ENCODE peak calls at places on chromosomes 1 and 21, in seven cellular contexts. Y is fibroblast of mammary gland, M is fibroblast of lung, V is foreskin fibroblast, R is lung, X is heart right ventricle, G is A549. L is an unnamed sample.

GRCh38 chr1:50605186-50605875 is 182.1 kb upstream of the DMRTA2 start:
- DNase-seq in X (no peak), Y (peak; percentile 48), R (no peak), G (peak; percentile 19), V (peak; percentile 68), M (peak; percentile 45), L (peak; percentile 59)

GRCh38 chr1:173562813-173563212 is 40.1 kb downstream of the SLC9C2 start:
- DNase-seq in G (no peak), X (no peak), V (no peak), M (no peak), R (no peak), Y (no peak), L (no peak)

GRCh38 chr21:38646213-38646837 is 148.0 kb upstream of the ERG start:
- DNase-seq in M (peak; percentile 17), Y (peak; percentile 87), G (no peak), V (peak; percentile 79), X (no peak), R (no peak), L (peak; percentile 28)

GRCh38 chr1:244022301-244022700 is 28.8 kb upstream of the ZBTB18 start:
- DNase-seq in M (peak; percentile 43), Y (peak; percentile 57), V (peak; percentile 88), R (no peak), G (no peak), X (no peak), L (peak; percentile 73)

GRCh38 chr1:154351363-154352068 is 26.2 kb downstream of the ATP8B2 start:
- DNase-seq in R (no peak), V (no peak), X (no peak), Y (no peak), G (no peak), M (no peak), L (no peak)

GRCh38 chr1:27137022-27137542 is 17.8 kb downstream of the SLC9A1 start:
- DNase-seq in Y (no peak), R (peak; percentile 69), G (no peak), V (no peak), X (peak; percentile 44), M (no peak), L (no peak)

GRCh38 chr1:178774263-178774662 is 49.2 kb downstream of the RALGPS2 start:
- DNase-seq in M (peak; percentile 61), R (no peak), X (no peak), G (no peak), V (peak; percentile 37), Y (peak; percentile 42), L (peak; percentile 61)

GRCh38 chr1:231663211-231663792 is 36.7 kb downstream of the DISC1 start:
- DNase-seq in R (no peak), X (no peak), G (no peak), M (peak; percentile 18), V (peak; percentile 53), Y (peak; percentile 30), L (peak; percentile 58)

GRCh38 chr1:154751690-154752089 is 118.4 kb downstream of the KCNN3 start:
- DNase-seq in X (no peak), M (peak; percentile 14), R (no peak), Y (peak; percentile 76), G (no peak), V (peak; percentile 20), L (peak; percentile 88)

GRCh38 chr21:31911138-31911907 is 38.5 kb downstream of the HUNK start:
- DNase-seq in M (no peak), G (no peak), Y (peak; percentile 49), X (no peak), V (peak; percentile 88), R (no peak), L (no peak)

GRCh38 chr1:35350872-35351271 is 82.4 kb downstream of the ZMYM4 start:
- DNase-seq in M (no peak), R (no peak), X (peak; percentile 12), Y (no peak), V (no peak), G (no peak), L (no peak)

GRCh38 chr1:31183927-31184554 is 55.6 kb downstream of the NKAIN1 start:
- DNase-seq in Y (peak; percentile 48), M (peak; percentile 52), G (peak; percentile 43), X (peak; percentile 34), V (peak; percentile 64), R (no peak), L (peak; percentile 49)

GRCh38 chr1:233327938-233328660 is 575 bp downstream of the MAP3K21 start:
- DNase-seq in V (peak; percentile 48), Y (no peak), M (no peak), X (no peak), G (no peak), R (no peak), L (no peak)

GRCh38 chr1:14817223-14818170 is 219.0 kb downstream of the KAZN start:
- DNase-seq in G (no peak), X (no peak), R (no peak), M (no peak), Y (no peak), V (peak; percentile 9), L (peak; percentile 26)

GRCh38 chr1:18647681-18648214 is 17.1 kb downstream of the PAX7 start:
- DNase-seq in M (no peak), Y (no peak), G (no peak), R (no peak), X (no peak), V (no peak), L (no peak)

GRCh38 chr1:245090491-245091090 is 64.2 kb upstream of the KIF26B start:
- DNase-seq in X (no peak), V (no peak), Y (no peak), G (no peak), R (no peak), M (no peak), L (no peak)

GRCh38 chr1:24294757-24295371 is 24.3 kb upstream of the GRHL3 start:
- DNase-seq in M (peak; percentile 86), G (peak; percentile 65), Y (peak; percentile 81), V (peak; percentile 83), X (peak; percentile 8), R (peak; percentile 50), L (peak; percentile 94)

GRCh38 chr1:97904528-97904927 is 16.3 kb downstream of the DPYD start:
- DNase-seq in X (no peak), R (no peak), Y (peak; percentile 79), M (peak; percentile 87), V (peak; percentile 75), G (no peak), L (peak; percentile 80)

GRCh38 chr1:97906567-97907228 is 14.1 kb downstream of the DPYD start:
- DNase-seq in R (peak; percentile 50), V (peak; percentile 87), X (no peak), Y (peak; percentile 85), G (peak; percentile 5), M (peak; percentile 92), L (peak; percentile 92)

GRCh38 chr1:97903626-97904025 is 17.2 kb downstream of the DPYD start:
- DNase-seq in Y (peak; percentile 56), G (no peak), R (no peak), V (peak; percentile 66), X (peak; percentile 29), M (peak; percentile 70), L (peak; percentile 64)

GRCh38 chr1:97907886-97908285 is 12.9 kb downstream of the DPYD start:
- DNase-seq in Y (peak; percentile 11), X (no peak), R (no peak), V (peak; percentile 27), G (no peak), M (no peak), L (peak; percentile 49)

DNA sequence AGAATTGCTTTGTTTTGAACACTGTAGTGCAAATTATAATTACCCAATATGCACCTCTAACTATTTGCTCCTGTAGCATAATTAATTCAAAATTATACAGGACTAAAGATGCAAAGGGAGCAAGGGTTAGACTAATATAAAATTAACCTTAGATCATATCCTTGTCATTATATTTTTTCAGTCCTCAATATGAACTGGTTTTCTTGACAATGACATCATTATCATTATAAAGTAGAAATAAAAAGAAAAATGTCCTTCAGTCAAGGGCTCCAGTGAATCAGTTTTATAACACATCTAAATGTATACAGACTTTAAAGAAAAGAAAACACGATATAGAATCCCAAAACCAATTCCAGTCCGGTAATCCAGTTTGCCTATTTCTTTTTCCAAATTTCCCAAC is 15.7 kb downstream of the DPYD start:
- DNase-seq in V (no peak), M (no peak), G (no peak), X (no peak), R (no peak), Y (no peak), L (no peak)
- H3K4me3 ChIP-seq in V (no peak overlapping the region), M (no peak overlapping the region), G (no peak overlapping the region), X (no peak overlapping the region), R (no peak overlapping the region), Y (no peak overlapping the region), L (no peak overlapping the region)

GRCh38 chr1:176469450-176469985 is 6.5 kb downstream of the PAPPA2 start:
- DNase-seq in V (no peak), R (no peak), G (no peak), M (no peak), X (no peak), Y (peak; percentile 49), L (no peak)

GRCh38 chr1:176461576-176461975 is 1.4 kb upstream of the PAPPA2 start:
- DNase-seq in Y (no peak), X (no peak), G (no peak), V (no peak), R (no peak), M (no peak), L (no peak)

GRCh38 chr1:176462671-176463225 is at the start of gene PAPPA2:
- DNase-seq in V (no peak), R (no peak), M (no peak), G (no peak), X (no peak), Y (no peak), L (no peak)

GRCh38 chr1:176471338-176472121 is 8.6 kb downstream of the PAPPA2 start:
- DNase-seq in X (no peak), V (no peak), M (no peak), Y (no peak), R (no peak), G (no peak), L (no peak)

GRCh38 chr1:176466514-176466913 is 3.5 kb downstream of the PAPPA2 start:
- DNase-seq in R (no peak), X (no peak), V (no peak), Y (peak; percentile 18), M (no peak), G (peak; percentile 19), L (no peak)
- TF ChIP-seq CTCF in R (no peak), X (peak; percentile 23), V (no peak), Y (peak; percentile 42), M (peak; percentile 5), G (no peak), L (no peak)

GRCh38 chr1:101407505-101408211 is 170.8 kb downstream of the S1PR1 start:
- DNase-seq in Y (no peak), R (no peak), M (no peak), X (no peak), V (no peak), G (no peak), L (no peak)

GRCh38 chr1:101410048-101410878 is 173.4 kb downstream of the S1PR1 start:
- DNase-seq in X (no peak), M (no peak), R (no peak), V (no peak), G (no peak), Y (no peak), L (no peak)

GRCh38 chr1:101406271-101406670 is 169.5 kb downstream of the S1PR1 start:
- DNase-seq in V (no peak), G (no peak), R (no peak), Y (no peak), M (no peak), X (no peak), L (no peak)

GRCh38 chr1:101408212-101409042 is 171.6 kb downstream of the S1PR1 start:
- DNase-seq in Y (no peak), R (no peak), M (no peak), V (no peak), X (no peak), G (no peak), L (no peak)

GRCh38 chr1:101409102-101409501 is 172.3 kb downstream of the S1PR1 start:
- DNase-seq in Y (no peak), V (no peak), M (no peak), G (no peak), R (no peak), X (no peak), L (no peak)
- H3K4me3 ChIP-seq in Y (no peak overlapping the region), V (no peak overlapping the region), M (no peak overlapping the region), G (no peak overlapping the region), R (no peak overlapping the region), X (no peak overlapping the region), L (no peak overlapping the region)

GRCh38 chr1:4594286-4594991 is 60.0 kb upstream of the AJAP1 start:
- DNase-seq in G (no peak), V (no peak), R (no peak), X (no peak), M (no peak), Y (no peak), L (no peak)
- TF ChIP-seq CTCF in G (peak; percentile 8), V (no peak), R (no peak), X (no peak), M (no peak), Y (no peak), L (no peak)